ENCODE peak calls at places on chromosomes 4 and X, in seven cellular contexts. One of them, this sample, is unnamed.

GRCh38 chr4:53656421-53656981 is 65.2 kb upstream of the LNX1 start:
- DNase-seq in HFFc6: peak; percentile 70
- DNase-seq in H9: no peak
- DNase-seq in CD4-positive, alpha-beta T cell: no peak
- DNase-seq in sigmoid colon: peak; percentile 75
- DNase-seq in type B pancreatic cell: no peak
- DNase-seq in breast epithelium: no peak
- DNase-seq in this sample: peak; percentile 56

GRCh38 chr4:55546633-55547460 is at the start of gene CLOCK:
- DNase-seq in CD4-positive, alpha-beta T cell: peak; percentile 86
- DNase-seq in H9: peak; percentile 86
- DNase-seq in type B pancreatic cell: peak; percentile 92
- DNase-seq in breast epithelium: peak; percentile 62
- DNase-seq in sigmoid colon: peak; percentile 92
- DNase-seq in HFFc6: peak; percentile 83
- DNase-seq in this sample: peak; percentile 73

GRCh38 chr4:101254776-101255175 is 92.5 kb downstream of the PPP3CA start:
- DNase-seq in HFFc6: no peak
- DNase-seq in type B pancreatic cell: no peak
- DNase-seq in CD4-positive, alpha-beta T cell: no peak
- DNase-seq in breast epithelium: no peak
- DNase-seq in sigmoid colon: no peak
- DNase-seq in H9: no peak
- DNase-seq in this sample: no peak

GRCh38 chrX:80808854-80809493 is 703 bp downstream of the BRWD3 start:
- DNase-seq in sigmoid colon: peak; percentile 70
- DNase-seq in breast epithelium: peak; percentile 19
- DNase-seq in type B pancreatic cell: no peak
- DNase-seq in CD4-positive, alpha-beta T cell: peak; percentile 39
- DNase-seq in HFFc6: no peak
- DNase-seq in H9: peak; percentile 36
- DNase-seq in this sample: no peak

GRCh38 chrX:48573690-48574269 is 504 bp upstream of the RBM3 start:
- DNase-seq in HFFc6: no peak
- DNase-seq in CD4-positive, alpha-beta T cell: no peak
- DNase-seq in breast epithelium: peak; percentile 28
- DNase-seq in H9: no peak
- DNase-seq in type B pancreatic cell: no peak
- DNase-seq in sigmoid colon: peak; percentile 75
- DNase-seq in this sample: no peak

GRCh38 chr4:2416564-2417195 is 1.8 kb downstream of the ZFYVE28 start:
- DNase-seq in type B pancreatic cell: peak; percentile 68
- DNase-seq in sigmoid colon: no peak
- DNase-seq in H9: peak; percentile 81
- DNase-seq in breast epithelium: no peak
- DNase-seq in HFFc6: no peak
- DNase-seq in CD4-positive, alpha-beta T cell: peak; percentile 38
- DNase-seq in this sample: no peak

GRCh38 chr4:4854649-4855292 is 4.7 kb upstream of the MSX1 start:
- DNase-seq in sigmoid colon: peak; percentile 50
- DNase-seq in H9: no peak
- DNase-seq in type B pancreatic cell: no peak
- DNase-seq in CD4-positive, alpha-beta T cell: no peak
- DNase-seq in HFFc6: no peak
- DNase-seq in breast epithelium: no peak
- DNase-seq in this sample: no peak

GRCh38 chr4:124018383-124019317 is 622.1 kb downstream of the SPRY1 start:
- DNase-seq in breast epithelium: no peak
- DNase-seq in type B pancreatic cell: no peak
- DNase-seq in CD4-positive, alpha-beta T cell: no peak
- DNase-seq in sigmoid colon: peak; percentile 79
- DNase-seq in HFFc6: peak; percentile 43
- DNase-seq in H9: no peak
- DNase-seq in this sample: peak; percentile 23

GRCh38 chr4:4480685-4481393 is 61.0 kb downstream of the STX18 start:
- DNase-seq in sigmoid colon: no peak
- DNase-seq in H9: no peak
- DNase-seq in type B pancreatic cell: no peak
- DNase-seq in CD4-positive, alpha-beta T cell: no peak
- DNase-seq in HFFc6: peak; percentile 36
- DNase-seq in breast epithelium: no peak
- DNase-seq in this sample: no peak

GRCh38 chrX:132488819-132489255 is at the start of gene MBNL3:
- DNase-seq in type B pancreatic cell: peak; percentile 76
- DNase-seq in sigmoid colon: peak; percentile 64
- DNase-seq in breast epithelium: peak; percentile 26
- DNase-seq in H9: peak; percentile 67
- DNase-seq in HFFc6: peak; percentile 10
- DNase-seq in CD4-positive, alpha-beta T cell: peak; percentile 67
- DNase-seq in this sample: no peak

GRCh38 chr4:11268149-11268548 is 160.5 kb downstream of the HS3ST1 start:
- DNase-seq in CD4-positive, alpha-beta T cell: no peak
- DNase-seq in type B pancreatic cell: no peak
- DNase-seq in H9: no peak
- DNase-seq in HFFc6: no peak
- DNase-seq in breast epithelium: no peak
- DNase-seq in sigmoid colon: no peak
- DNase-seq in this sample: no peak

GRCh38 chr4:185730387-185730786 is 81.6 kb downstream of the SORBS2 start:
- DNase-seq in H9: no peak
- DNase-seq in type B pancreatic cell: no peak
- DNase-seq in sigmoid colon: no peak
- DNase-seq in HFFc6: no peak
- DNase-seq in breast epithelium: no peak
- DNase-seq in CD4-positive, alpha-beta T cell: no peak
- DNase-seq in this sample: no peak

GRCh38 chrX:44344687-44345086 is 1.2 kb upstream of the EFHC2 start:
- DNase-seq in H9: no peak
- DNase-seq in breast epithelium: no peak
- DNase-seq in HFFc6: no peak
- DNase-seq in sigmoid colon: no peak
- DNase-seq in CD4-positive, alpha-beta T cell: no peak
- DNase-seq in type B pancreatic cell: no peak
- DNase-seq in this sample: no peak

GRCh38 chr4:152385551-152385950 is 150.3 kb downstream of the FBXW7 start:
- DNase-seq in sigmoid colon: no peak
- DNase-seq in CD4-positive, alpha-beta T cell: no peak
- DNase-seq in type B pancreatic cell: no peak
- DNase-seq in breast epithelium: no peak
- DNase-seq in HFFc6: peak; percentile 18
- DNase-seq in H9: no peak
- DNase-seq in this sample: no peak

GRCh38 chr4:78451407-78451806 is 100.2 kb upstream of the ANXA3 start:
- DNase-seq in type B pancreatic cell: no peak
- DNase-seq in HFFc6: no peak
- DNase-seq in H9: no peak
- DNase-seq in CD4-positive, alpha-beta T cell: no peak
- DNase-seq in breast epithelium: no peak
- DNase-seq in sigmoid colon: no peak
- DNase-seq in this sample: no peak

GRCh38 chr4:17511041-17511949 is 595 bp downstream of the QDPR start:
- DNase-seq in H9: peak; percentile 49
- DNase-seq in type B pancreatic cell: no peak
- DNase-seq in sigmoid colon: peak; percentile 85
- DNase-seq in CD4-positive, alpha-beta T cell: peak; percentile 60
- DNase-seq in breast epithelium: no peak
- DNase-seq in HFFc6: peak; percentile 53
- DNase-seq in this sample: no peak

GRCh38 chr4:5710962-5711478 is at the start of gene EVC:
- DNase-seq in sigmoid colon: peak; percentile 94
- DNase-seq in CD4-positive, alpha-beta T cell: no peak
- DNase-seq in HFFc6: peak; percentile 68
- DNase-seq in H9: peak; percentile 82
- DNase-seq in breast epithelium: peak; percentile 60
- DNase-seq in type B pancreatic cell: peak; percentile 83
- DNase-seq in this sample: peak; percentile 56

GRCh38 chrX:11137543-11138139 is 26.5 kb downstream of the HCCS start:
- DNase-seq in sigmoid colon: no peak
- DNase-seq in CD4-positive, alpha-beta T cell: no peak
- DNase-seq in type B pancreatic cell: no peak
- DNase-seq in breast epithelium: no peak
- DNase-seq in HFFc6: peak; percentile 1
- DNase-seq in H9: no peak
- DNase-seq in this sample: peak; percentile 18

GRCh38 chr4:74444891-74445642 is at the start of gene AREG:
- DNase-seq in breast epithelium: peak; percentile 88
- DNase-seq in sigmoid colon: peak; percentile 84
- DNase-seq in H9: peak; percentile 85
- DNase-seq in CD4-positive, alpha-beta T cell: peak; percentile 89
- DNase-seq in HFFc6: peak; percentile 41
- DNase-seq in type B pancreatic cell: peak; percentile 69
- DNase-seq in this sample: no peak

GRCh38 chr4:27684501-27685077 is 823.9 kb downstream of the STIM2 start:
- DNase-seq in CD4-positive, alpha-beta T cell: no peak
- DNase-seq in type B pancreatic cell: no peak
- DNase-seq in H9: peak; percentile 62
- DNase-seq in HFFc6: peak; percentile 51
- DNase-seq in sigmoid colon: peak; percentile 71
- DNase-seq in breast epithelium: peak; percentile 30
- DNase-seq in this sample: peak; percentile 1

GRCh38 chr4:172601195-172601594 is 567.4 kb upstream of the GALNT7 start:
- DNase-seq in H9: no peak
- DNase-seq in breast epithelium: no peak
- DNase-seq in CD4-positive, alpha-beta T cell: no peak
- DNase-seq in sigmoid colon: no peak
- DNase-seq in type B pancreatic cell: no peak
- DNase-seq in HFFc6: no peak
- DNase-seq in this sample: no peak

GRCh38 chr4:132218406-132218805 is 930.7 kb upstream of the PCDH10 start:
- DNase-seq in type B pancreatic cell: no peak
- DNase-seq in breast epithelium: no peak
- DNase-seq in HFFc6: no peak
- DNase-seq in sigmoid colon: no peak
- DNase-seq in CD4-positive, alpha-beta T cell: no peak
- DNase-seq in H9: no peak
- DNase-seq in this sample: no peak

GRCh38 chrX:115031989-115032388 is 14.6 kb upstream of the IL13RA2 start:
- DNase-seq in breast epithelium: no peak
- DNase-seq in HFFc6: peak; percentile 24
- DNase-seq in H9: no peak
- DNase-seq in sigmoid colon: no peak
- DNase-seq in type B pancreatic cell: no peak
- DNase-seq in CD4-positive, alpha-beta T cell: no peak
- DNase-seq in this sample: no peak

GRCh38 chrX:68995780-68996551 is 167.1 kb downstream of the EFNB1 start:
- DNase-seq in H9: peak; percentile 10
- DNase-seq in CD4-positive, alpha-beta T cell: no peak
- DNase-seq in type B pancreatic cell: peak; percentile 56
- DNase-seq in sigmoid colon: no peak
- DNase-seq in HFFc6: peak; percentile 2
- DNase-seq in breast epithelium: no peak
- DNase-seq in this sample: peak; percentile 7

DNA sequence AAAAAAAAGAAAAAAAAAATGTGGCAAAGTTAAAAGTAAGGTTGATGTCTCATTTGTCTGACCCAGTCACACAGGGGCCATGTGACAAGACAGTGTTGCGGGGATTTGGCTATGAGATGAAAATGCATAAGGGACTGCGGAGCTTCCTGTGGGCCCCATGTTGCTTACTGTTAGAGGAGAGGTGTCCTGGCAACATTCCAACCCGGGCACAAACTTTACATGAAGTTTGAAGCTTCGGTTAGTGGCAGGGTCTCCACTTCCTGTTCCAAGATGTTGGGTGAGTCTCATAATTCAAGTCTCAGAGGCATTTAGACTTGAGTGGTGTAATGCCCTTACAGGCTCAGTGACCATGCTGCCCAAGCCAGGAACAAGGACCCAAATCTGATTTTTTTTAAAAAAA is 111.3 kb downstream of the MAML3 start:
- DNase-seq in type B pancreatic cell: no peak
- DNase-seq in sigmoid colon: no peak
- DNase-seq in HFFc6: no peak
- DNase-seq in CD4-positive, alpha-beta T cell: no peak
- DNase-seq in H9: no peak
- DNase-seq in breast epithelium: no peak
- DNase-seq in this sample: no peak
- TF ChIP-seq CTCF in type B pancreatic cell: no peak
- TF ChIP-seq CTCF in sigmoid colon: no peak
- TF ChIP-seq CTCF in HFFc6: no peak
- TF ChIP-seq CTCF in CD4-positive, alpha-beta T cell: no peak
- TF ChIP-seq CTCF in H9: no peak
- TF ChIP-seq CTCF in breast epithelium: no peak
- TF ChIP-seq CTCF in this sample: no peak

GRCh38 chr4:7594013-7594412 is 159.3 kb upstream of the PSAPL1 start:
- DNase-seq in H9: no peak
- DNase-seq in CD4-positive, alpha-beta T cell: no peak
- DNase-seq in breast epithelium: no peak
- DNase-seq in HFFc6: no peak
- DNase-seq in sigmoid colon: no peak
- DNase-seq in type B pancreatic cell: no peak
- DNase-seq in this sample: no peak
- TF ChIP-seq CTCF in H9: peak; percentile 44
- TF ChIP-seq CTCF in CD4-positive, alpha-beta T cell: no peak
- TF ChIP-seq CTCF in breast epithelium: no peak
- TF ChIP-seq CTCF in HFFc6: peak; percentile 33
- TF ChIP-seq CTCF in sigmoid colon: no peak
- TF ChIP-seq CTCF in type B pancreatic cell: no peak
- TF ChIP-seq CTCF in this sample: no peak

DNA sequence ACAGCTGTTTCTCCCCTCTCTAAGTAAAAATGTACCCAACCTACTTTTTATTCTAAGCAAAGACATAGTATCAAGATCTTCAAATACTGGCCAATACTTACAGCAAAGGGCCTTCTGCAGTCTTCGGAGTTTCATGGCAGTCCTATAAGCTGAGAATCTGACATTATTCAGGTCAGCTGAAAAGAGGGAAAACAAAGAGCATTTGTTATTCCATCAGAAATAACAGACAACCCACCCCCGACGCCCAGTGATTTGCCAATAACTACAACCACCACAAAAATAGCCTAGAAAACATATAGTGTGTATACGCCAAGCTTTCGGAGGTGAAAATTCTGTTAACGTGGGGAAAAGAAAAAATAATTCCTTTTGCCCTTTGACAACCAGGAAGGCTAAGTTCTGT is 151.1 kb upstream of the FTHL17 start:
- DNase-seq in HFFc6: no peak
- DNase-seq in sigmoid colon: no peak
- DNase-seq in breast epithelium: no peak
- DNase-seq in H9: no peak
- DNase-seq in type B pancreatic cell: no peak
- DNase-seq in CD4-positive, alpha-beta T cell: no peak
- DNase-seq in this sample: no peak
- TF ChIP-seq CTCF in HFFc6: no peak
- TF ChIP-seq CTCF in sigmoid colon: no peak
- TF ChIP-seq CTCF in breast epithelium: no peak
- TF ChIP-seq CTCF in H9: no peak
- TF ChIP-seq CTCF in type B pancreatic cell: no peak
- TF ChIP-seq CTCF in CD4-positive, alpha-beta T cell: no peak
- TF ChIP-seq CTCF in this sample: no peak

GRCh38 chr4:158710814-158711213 is 12.4 kb downstream of the PPID start:
- DNase-seq in breast epithelium: no peak
- DNase-seq in sigmoid colon: no peak
- DNase-seq in H9: no peak
- DNase-seq in type B pancreatic cell: no peak
- DNase-seq in CD4-positive, alpha-beta T cell: no peak
- DNase-seq in HFFc6: peak; percentile 19
- DNase-seq in this sample: no peak
- TF ChIP-seq CTCF in breast epithelium: no peak
- TF ChIP-seq CTCF in sigmoid colon: no peak
- TF ChIP-seq CTCF in H9: peak; percentile 29
- TF ChIP-seq CTCF in type B pancreatic cell: peak; percentile 28
- TF ChIP-seq CTCF in CD4-positive, alpha-beta T cell: no peak
- TF ChIP-seq CTCF in HFFc6: peak; percentile 61
- TF ChIP-seq CTCF in this sample: peak; percentile 16

This sample was measured in AG09319.